ENCODE peak calls at places on chromosomes 1 and 21, in ten cellular contexts. Y, E, W, C, Q, R, M, N, S and L are unnamed samples.

GRCh38 chr21:32351428-32351827 is 41.4 kb downstream of the URB1 start:
- DNase-seq in Y (no peak), E (no peak), W (no peak), C (no peak), Q (no peak), R (no peak), M (peak), N (no peak), S (no peak), L (no peak)

GRCh38 chr1:219266524-219266923 is 92.8 kb downstream of the LYPLAL1 start:
- DNase-seq in Y (no peak), E (no peak), W (no peak), C (no peak), Q (no peak), R (peak), M (no peak), N (no peak), S (no peak), L (no peak)

GRCh38 chr21:28133116-28133515 is 859.6 kb downstream of the LTN1 start:
- DNase-seq in Y (no peak), E (no peak), W (no peak), C (no peak), Q (peak), R (no peak), M (no peak), N (no peak), S (no peak), L (no peak)

GRCh38 chr1:1664941-1665814 is 6.4 kb upstream of the CDK11B start:
- DNase-seq in Y (no peak), E (no peak), W (no peak), C (no peak), Q (no peak), R (no peak), M (no peak), N (no peak), S (no peak), L (no peak)

GRCh38 chr1:36307601-36308330 is 1.6 kb downstream of the SH3D21 start:
- DNase-seq in Y (no peak), E (no peak), W (no peak), C (no peak), Q (no peak), R (no peak), M (no peak), N (no peak), S (no peak), L (no peak)

GRCh38 chr1:9909222-9910046 is 635 bp downstream of the CTNNBIP1 start:
- DNase-seq in Y (no peak), E (no peak), W (peak), C (no peak), Q (no peak), R (no peak), M (no peak), N (no peak), S (peak), L (peak)

GRCh38 chr1:168095476-168095875 is 41.3 kb downstream of the GPR161 start:
- DNase-seq in Y (no peak), E (no peak), W (no peak), C (no peak), Q (no peak), R (no peak), M (no peak), N (no peak), S (no peak), L (no peak)

GRCh38 chr1:29269356-29269755 is 33.0 kb downstream of the PTPRU start:
- DNase-seq in Y (no peak), E (no peak), W (no peak), C (no peak), Q (no peak), R (peak), M (no peak), N (no peak), S (no peak), L (no peak)

GRCh38 chr1:8873506-8874229 is 4.8 kb downstream of the ENO1 start:
- DNase-seq in Y (peak), E (peak), W (peak), C (peak), Q (peak), R (peak), M (no peak), N (peak), S (peak), L (peak)

GRCh38 chr1:5513891-5514515 is 478.2 kb downstream of the NPHP4 start:
- DNase-seq in Y (no peak), E (no peak), W (no peak), C (no peak), Q (no peak), R (no peak), M (no peak), N (no peak), S (no peak), L (peak)

GRCh38 chr1:24390924-24391782 is 22.4 kb downstream of the STPG1 start:
- DNase-seq in Y (peak), E (peak), W (peak), C (peak), Q (peak), R (peak), M (peak), N (peak), S (peak), L (peak)

GRCh38 chr1:109493227-109493626 is 667 bp upstream of the CYB561D1 start:
- DNase-seq in Y (peak), E (no peak), W (no peak), C (no peak), Q (no peak), R (no peak), M (no peak), N (no peak), S (no peak), L (no peak)

GRCh38 chr21:28111151-28111619 is 881.5 kb downstream of the LTN1 start:
- DNase-seq in Y (peak), E (no peak), W (no peak), C (no peak), Q (peak), R (peak), M (no peak), N (peak), S (no peak), L (peak)

GRCh38 chr21:42614811-42615342 is 38.5 kb upstream of the PDE9A start:
- DNase-seq in Y (peak), E (no peak), W (peak), C (peak), Q (no peak), R (peak), M (peak), N (no peak), S (peak), L (no peak)

GRCh38 chr1:13723810-13724209 is 23.8 kb downstream of the PRDM2 start:
- DNase-seq in Y (peak), E (no peak), W (no peak), C (no peak), Q (peak), R (peak), M (no peak), N (no peak), S (no peak), L (peak)

GRCh38 chr1:43225168-43225567 is 44.6 kb upstream of the TMEM125 start:
- DNase-seq in Y (peak), E (no peak), W (no peak), C (no peak), Q (peak), R (peak), M (no peak), N (no peak), S (no peak), L (peak)

GRCh38 chr1:107740574-107740973 is 224.4 kb downstream of the VAV3 start:
- DNase-seq in Y (no peak), E (no peak), W (no peak), C (no peak), Q (no peak), R (peak), M (no peak), N (no peak), S (no peak), L (no peak)

GRCh38 chr1:59697138-59697811 is 117.5 kb upstream of the HOOK1 start:
- DNase-seq in Y (no peak), E (no peak), W (peak), C (no peak), Q (no peak), R (no peak), M (no peak), N (no peak), S (peak), L (peak)

DNA sequence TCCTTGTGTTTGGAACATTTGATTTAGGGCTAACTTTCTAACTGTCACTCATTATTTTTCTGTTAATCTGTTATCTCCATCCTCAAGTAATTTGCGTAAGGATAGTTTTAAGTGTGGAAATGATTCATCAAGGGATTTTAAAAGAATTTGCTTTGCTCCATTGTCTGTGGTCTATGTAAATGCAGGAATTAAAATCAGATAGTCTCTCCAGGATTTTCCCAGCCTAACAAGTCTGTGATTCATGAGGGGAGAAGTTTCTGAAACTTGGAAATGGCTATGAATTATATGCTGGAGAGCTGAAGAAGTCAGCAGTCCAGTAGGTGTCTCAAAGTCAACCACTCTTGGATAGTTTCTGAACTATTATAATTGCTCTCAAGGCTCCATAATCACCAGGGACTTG is 264.5 kb downstream of the MRPL39 start:
- DNase-seq in Y (peak), E (no peak), W (no peak), C (no peak), Q (peak), R (no peak), M (no peak), N (no peak), S (no peak), L (no peak)
- TF ChIP-seq CTCF in Y (no peak), E (no peak), W (no peak), C (no peak), Q (peak), R (no peak), M (no peak), N (no peak), S (no peak), L (no peak)

DNA sequence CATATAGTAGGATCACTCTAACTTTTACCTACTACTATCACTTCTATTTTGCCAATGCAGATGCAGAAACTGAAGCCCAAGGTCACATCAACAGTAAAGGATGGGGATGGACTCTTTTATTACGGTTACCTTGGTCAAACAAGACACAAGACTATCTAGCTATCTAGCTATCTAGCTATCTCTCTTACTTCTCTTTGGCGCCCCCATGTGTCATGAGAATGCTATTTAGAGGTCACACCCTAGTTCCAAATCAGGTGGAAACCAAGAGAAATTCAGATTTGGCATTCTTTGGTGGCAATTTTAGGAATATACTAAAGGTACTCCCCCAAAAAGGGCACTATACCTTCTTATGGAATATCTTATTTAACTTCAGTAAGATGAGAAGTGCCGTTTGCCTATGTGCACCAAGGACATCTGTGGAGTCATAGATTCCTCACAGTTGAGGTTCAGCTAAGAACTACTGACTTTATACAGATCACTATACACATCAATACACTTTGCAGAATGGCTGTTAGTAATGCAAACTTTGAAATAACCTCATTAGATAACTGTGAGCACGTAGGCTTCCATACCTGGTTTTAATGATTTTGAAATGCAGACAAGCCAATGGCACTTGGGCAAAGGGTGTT is 6.7 kb downstream of the ZNF648 start:
- DNase-seq in Y (peak), E (peak), W (peak), C (peak), Q (peak), R (peak), M (peak), N (peak), S (peak), L (peak)
- TF ChIP-seq CTCF in Y (peak), E (peak), W (peak), C (peak), Q (peak), R (peak), M (peak), N (peak), S (peak), L (peak)

GRCh38 chr1:161177936-161178244 is 583 bp upstream of the B4GALT3 start:
- DNase-seq in Y (no peak), E (no peak), W (no peak), C (no peak), Q (no peak), R (no peak), M (no peak), N (no peak), S (no peak), L (no peak)

GRCh38 chr1:161179698-161180097 is 2.4 kb upstream of the B4GALT3 start:
- DNase-seq in Y (no peak), E (no peak), W (no peak), C (no peak), Q (no peak), R (no peak), M (no peak), N (no peak), S (no peak), L (no peak)

GRCh38 chr1:161175771-161176453 is 1.4 kb downstream of the B4GALT3 start:
- DNase-seq in Y (no peak), E (no peak), W (no peak), C (no peak), Q (no peak), R (no peak), M (no peak), N (no peak), S (no peak), L (no peak)

GRCh38 chr1:161176468-161177111 is 717 bp downstream of the B4GALT3 start:
- DNase-seq in Y (no peak), E (no peak), W (no peak), C (no peak), Q (no peak), R (no peak), M (no peak), N (no peak), S (no peak), L (no peak)

GRCh38 chr1:161177112-161177935 is at the start of gene B4GALT3:
- DNase-seq in Y (peak), E (peak), W (peak), C (peak), Q (peak), R (peak), M (peak), N (peak), S (peak), L (peak)
- TF ChIP-seq CTCF in Y (no peak), E (no peak), W (peak), C (no peak), Q (peak), R (no peak), M (peak), N (peak), S (no peak), L (no peak)

GRCh38 chr1:204369006-204369726 is 9.4 kb upstream of the PLEKHA6 start:
- DNase-seq in Y (no peak), E (no peak), W (no peak), C (no peak), Q (no peak), R (no peak), M (no peak), N (no peak), S (no peak), L (no peak)

GRCh38 chr1:204363335-204364114 is 3.8 kb upstream of the PLEKHA6 start:
- DNase-seq in Y (peak), E (peak), W (peak), C (peak), Q (peak), R (peak), M (peak), N (peak), S (peak), L (peak)

GRCh38 chr1:204367956-204368355 is 8.2 kb upstream of the PLEKHA6 start:
- DNase-seq in Y (peak), E (no peak), W (no peak), C (no peak), Q (no peak), R (no peak), M (no peak), N (no peak), S (no peak), L (no peak)

GRCh38 chr1:204367193-204367858 is 7.6 kb upstream of the PLEKHA6 start:
- DNase-seq in Y (no peak), E (no peak), W (no peak), C (no peak), Q (no peak), R (no peak), M (no peak), N (no peak), S (no peak), L (no peak)

GRCh38 chr1:204366759-204367158 is 7.0 kb upstream of the PLEKHA6 start:
- DNase-seq in Y (peak), E (no peak), W (peak), C (peak), Q (no peak), R (no peak), M (no peak), N (no peak), S (no peak), L (no peak)
- TF ChIP-seq CTCF in Y (peak), E (peak), W (peak), C (peak), Q (peak), R (peak), M (peak), N (no peak), S (no peak), L (peak)

GRCh38 chr1:243712890-243713425 is 137.1 kb downstream of the AKT3 start:
- DNase-seq in Y (no peak), E (peak), W (no peak), C (peak), Q (no peak), R (peak), M (no peak), N (no peak), S (no peak), L (peak)
- TF ChIP-seq CTCF in Y (peak), E (peak), W (peak), C (peak), Q (peak), R (peak), M (no peak), N (peak), S (no peak), L (peak)

GRCh38 chr1:11858968-11859871 is 475 bp upstream of the NPPB start:
- DNase-seq in Y (peak), E (no peak), W (peak), C (peak), Q (peak), R (peak), M (peak), N (peak), S (peak), L (peak)
- TF ChIP-seq CTCF in Y (peak), E (peak), W (no peak), C (no peak), Q (peak), R (peak), M (no peak), N (peak), S (no peak), L (peak)

DNA sequence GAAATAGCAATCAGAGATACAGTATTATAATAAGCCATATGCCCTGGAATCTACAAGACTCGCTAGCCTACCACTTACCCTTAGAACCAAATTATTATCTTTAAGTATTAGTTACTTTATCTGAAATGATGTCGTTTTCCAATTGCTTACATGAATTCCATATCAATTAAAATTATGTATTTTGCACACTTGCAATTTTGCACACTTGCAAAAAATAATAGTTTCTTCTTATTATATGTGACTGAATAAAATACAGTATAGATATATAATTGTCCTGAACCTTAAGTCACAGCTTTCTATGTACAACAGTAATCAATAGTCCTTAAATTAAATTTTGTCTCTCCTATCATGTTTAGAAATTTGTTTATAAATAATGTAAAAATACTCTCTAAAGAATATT is 2095.1 kb downstream of the NCAM2 start:
- DNase-seq in Y (no peak), E (no peak), W (no peak), C (no peak), Q (no peak), R (no peak), M (no peak), N (no peak), S (no peak), L (no peak)
- TF ChIP-seq CTCF in Y (no peak), E (no peak), W (no peak), C (no peak), Q (no peak), R (no peak), M (no peak), N (no peak), S (no peak), L (no peak)

GRCh38 chr21:43779660-43780059 is 3.6 kb upstream of the CSTB start:
- DNase-seq in Y (no peak), E (no peak), W (no peak), C (no peak), Q (no peak), R (no peak), M (no peak), N (no peak), S (no peak), L (no peak)

GRCh38 chr21:43785134-43785533 is 4.2 kb upstream of the RRP1 start:
- DNase-seq in Y (peak), E (no peak), W (no peak), C (no peak), Q (no peak), R (no peak), M (no peak), N (no peak), S (no peak), L (peak)

GRCh38 chr21:43786423-43787179 is 2.8 kb upstream of the RRP1 start:
- DNase-seq in Y (no peak), E (no peak), W (no peak), C (no peak), Q (no peak), R (no peak), M (no peak), N (no peak), S (no peak), L (no peak)

GRCh38 chr21:43787180-43787533 is 2.2 kb upstream of the RRP1 start:
- DNase-seq in Y (no peak), E (no peak), W (no peak), C (no peak), Q (no peak), R (no peak), M (no peak), N (no peak), S (no peak), L (no peak)

GRCh38 chr21:43782741-43783700 is 6.4 kb upstream of the RRP1 start:
- DNase-seq in Y (peak), E (peak), W (peak), C (no peak), Q (no peak), R (no peak), M (no peak), N (no peak), S (no peak), L (no peak)
- TF ChIP-seq CTCF in Y (no peak), E (no peak), W (no peak), C (no peak), Q (no peak), R (no peak), M (no peak), N (no peak), S (no peak), L (no peak)